ENCODE peak calls at places on chromosomes 5 and 9, in four cellular contexts. X, Q, A and V are unnamed samples.

GRCh38 chr9:98370976-98371315 is 115.5 kb upstream of the TBC1D2 start:
- DNase-seq in A (no peak), X (no peak), Q (no peak), V (no peak)

GRCh38 chr5:65263291-65263690 is 218.4 kb downstream of the ADAMTS6 start:
- DNase-seq in X (no peak), Q (no peak), A (no peak), V (no peak)

GRCh38 chr5:136998864-136999263 is 500.3 kb downstream of the SPOCK1 start:
- DNase-seq in Q (no peak), X (no peak), A (no peak), V (no peak)

GRCh38 chr9:34079181-34079580 is 30.5 kb upstream of the UBAP2 start:
- DNase-seq in A (peak), Q (no peak), X (no peak), V (no peak)

GRCh38 chr5:51226420-51226735 is 156.9 kb upstream of the ISL1 start:
- DNase-seq in A (peak), X (no peak), Q (no peak), V (no peak)

GRCh38 chr9:131656356-131657030 is 83.4 kb downstream of the RAPGEF1 start:
- DNase-seq in Q (no peak), X (peak), A (peak), V (no peak)

GRCh38 chr5:57677235-57677634 is 194.6 kb upstream of the ACTBL2 start:
- DNase-seq in A (no peak), X (no peak), Q (no peak), V (no peak)

GRCh38 chr5:142012186-142012785 is 541 bp downstream of the GNPDA1 start:
- DNase-seq in X (peak), A (no peak), Q (no peak), V (peak)

GRCh38 chr5:103849934-103850333 is 287.3 kb upstream of the NUDT12 start:
- DNase-seq in Q (no peak), A (peak), X (no peak), V (no peak)

GRCh38 chr5:153985498-153985897 is 53.2 kb downstream of the FAM114A2 start:
- DNase-seq in Q (no peak), X (no peak), A (no peak), V (no peak)

GRCh38 chr5:16507716-16508115 is 42.1 kb upstream of the ZNF622 start:
- DNase-seq in Q (no peak), A (no peak), X (no peak), V (no peak)

GRCh38 chr5:14727428-14727865 is 62.9 kb downstream of the OTULIN start:
- DNase-seq in X (peak), Q (peak), A (no peak), V (peak)
- H3K27ac ChIP-seq in X (no peak), Q (peak), A (no peak), V (peak)

DNA sequence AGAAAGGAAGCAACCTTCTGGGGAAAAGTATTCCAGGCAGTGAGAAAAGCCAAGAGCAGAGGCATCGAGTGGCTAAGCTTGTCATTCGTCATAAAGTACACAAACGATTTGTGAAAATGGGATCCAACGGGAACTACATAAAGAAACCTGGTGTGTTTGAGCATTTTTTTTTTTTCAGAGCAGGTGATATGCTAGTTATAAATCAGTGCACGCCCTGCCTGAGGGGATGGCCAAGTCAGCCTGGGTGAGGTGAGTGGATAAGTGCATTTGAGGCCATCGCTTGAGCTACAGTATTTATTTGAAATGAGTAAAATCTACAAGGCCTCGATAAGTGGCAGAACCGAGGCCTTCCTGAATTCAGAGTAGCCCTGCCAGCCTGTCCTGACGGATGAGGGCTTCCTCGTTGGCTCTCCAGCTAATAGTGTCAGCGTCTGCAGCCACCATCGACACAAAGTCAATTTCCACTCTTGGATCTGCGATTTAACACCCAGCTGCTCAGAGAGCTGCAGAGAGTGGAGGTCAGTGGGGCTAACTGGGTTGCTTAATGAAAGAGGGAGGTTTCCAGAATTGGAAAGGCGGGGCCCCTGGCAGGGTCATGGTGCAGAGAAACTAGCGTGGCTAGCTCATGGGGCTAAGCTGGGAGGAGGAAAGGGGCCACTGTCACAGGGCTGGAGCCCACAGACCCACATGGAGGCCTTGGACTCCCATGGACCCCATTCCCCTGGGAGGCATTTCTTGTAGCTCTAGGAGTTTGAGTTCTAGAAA is 27.3 kb downstream of the PPARGC1B start:
- DNase-seq in X (no peak), A (no peak), Q (no peak), V (no peak)
- H3K27ac ChIP-seq in X (no peak), A (no peak), Q (no peak), V (no peak)

DNA sequence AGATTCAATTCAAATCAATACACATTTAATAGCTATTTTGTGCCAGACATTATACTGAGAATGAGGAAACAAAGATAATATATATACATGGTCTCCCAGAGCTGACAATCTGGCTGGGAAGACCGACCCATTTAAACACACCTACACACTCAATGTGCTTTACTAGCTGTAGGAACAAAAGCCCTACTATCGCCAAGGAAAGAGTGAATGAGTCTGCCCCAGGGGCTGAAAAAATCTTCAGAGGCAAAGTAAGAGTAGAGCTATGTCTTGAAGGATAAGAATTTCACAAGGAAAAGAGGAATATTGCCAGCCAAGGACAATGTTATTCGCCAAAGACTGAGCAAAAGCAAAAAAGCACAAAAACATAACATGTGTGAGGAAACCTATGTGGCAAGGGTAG is 6.6 kb downstream of the PFDN1 start:
- DNase-seq in A (no peak), Q (no peak), X (no peak), V (no peak)
- H3K27ac ChIP-seq in A (no peak), Q (no peak), X (no peak), V (no peak)

GRCh38 chr9:124771867-124772621 is 933 bp upstream of the NR6A1 start:
- DNase-seq in Q (no peak), A (no peak), X (peak), V (peak)

GRCh38 chr9:124770359-124771020 is 621 bp downstream of the NR6A1 start:
- DNase-seq in Q (no peak), X (no peak), A (no peak), V (no peak)

GRCh38 chr9:124769451-124770358 is 1.4 kb downstream of the NR6A1 start:
- DNase-seq in Q (no peak), X (no peak), A (no peak), V (no peak)

GRCh38 chr9:124773473-124774130 is 2.5 kb upstream of the NR6A1 start:
- DNase-seq in Q (no peak), X (no peak), A (no peak), V (no peak)

DNA sequence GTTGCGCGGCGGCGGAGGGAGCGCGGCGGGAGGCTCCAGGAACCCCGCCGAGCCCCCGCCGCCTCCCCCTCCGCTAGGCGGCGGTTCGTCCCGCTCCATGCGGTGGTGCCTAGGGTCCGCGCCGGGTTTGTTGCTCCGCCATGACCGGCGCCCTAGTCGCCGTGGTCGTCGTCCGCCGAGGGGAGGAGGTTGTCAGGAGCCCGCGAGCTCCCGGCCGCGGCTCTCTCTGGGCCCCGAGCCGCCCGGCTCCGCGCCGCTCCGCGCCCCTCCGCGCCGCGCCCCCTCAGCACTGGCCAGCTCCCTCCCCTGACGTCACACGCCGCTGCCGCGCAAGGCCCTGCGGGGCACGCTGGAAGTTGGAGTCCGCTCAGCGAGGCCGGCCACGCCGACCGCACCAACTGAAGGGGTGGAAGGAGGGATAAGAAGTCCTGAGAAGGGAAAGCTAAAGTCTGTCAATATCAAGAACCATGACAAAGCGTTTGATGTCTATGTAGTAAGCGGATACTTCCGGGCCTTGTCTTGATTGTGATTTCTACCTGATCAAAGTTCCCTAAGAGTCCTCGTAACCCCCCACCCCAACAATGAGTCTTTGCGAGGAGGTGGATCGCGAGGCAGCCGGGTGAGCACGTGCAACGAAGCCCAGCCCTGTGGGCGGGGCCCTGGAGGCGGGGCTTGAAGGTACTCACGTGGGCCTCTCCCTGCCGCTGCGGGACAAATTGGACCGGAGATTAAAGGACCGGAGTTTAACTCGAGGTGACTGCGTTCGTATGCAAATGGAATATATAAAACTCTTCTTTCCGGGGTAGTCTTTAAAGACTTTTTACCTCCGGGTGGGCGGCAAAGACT is at the start of gene NR6A1:
- DNase-seq in A (peak), Q (peak), X (peak), V (peak)
- H3K27ac ChIP-seq in A (peak), Q (peak), X (no peak), V (peak)

GRCh38 chr9:81565144-81565543 is 124.2 kb downstream of the TLE1 start:
- DNase-seq in A (no peak), X (no peak), Q (no peak), V (no peak)
- H3K27ac ChIP-seq in A (no peak), X (no peak), Q (no peak), V (no peak)